ENCODE peak calls at places on chromosome 15, in six cellular contexts. W, A, Z, O, M and L are unnamed samples.

GRCh38 chr15:51620647-51621046 is 1.9 kb downstream of the DMXL2 start:
- DNase-seq in M (no peak), W (no peak), O (no peak), Z (no peak), A (no peak), L (no peak)

GRCh38 chr15:94780108-94780507 is 548.7 kb downstream of the MCTP2 start:
- DNase-seq in M (no peak), O (no peak), A (no peak), W (no peak), Z (no peak), L (no peak)

GRCh38 chr15:83694030-83694429 is 40.1 kb downstream of the ADAMTSL3 start:
- DNase-seq in O (peak; percentile 75), M (no peak), A (peak; percentile 15), Z (peak; percentile 65), W (no peak), L (no peak)

GRCh38 chr15:58065011-58065444 is 483 bp downstream of the ALDH1A2 start:
- DNase-seq in W (no peak), A (no peak), Z (no peak), O (peak; percentile 51), M (no peak), L (no peak)

GRCh38 chr15:100101389-100102089 is 240.2 kb downstream of the ADAMTS17 start:
- DNase-seq in O (no peak), Z (no peak), M (no peak), A (no peak), W (no peak), L (no peak)

GRCh38 chr15:74955017-74955416 is 1.6 kb downstream of the RPP25 start:
- DNase-seq in Z (no peak), M (no peak), W (no peak), O (no peak), A (no peak), L (no peak)

GRCh38 chr15:94324835-94325767 is 93.7 kb downstream of the MCTP2 start:
- DNase-seq in O (no peak), M (no peak), Z (no peak), W (no peak), A (no peak), L (no peak)

GRCh38 chr15:90402230-90402629 is 14.2 kb downstream of the IQGAP1 start:
- DNase-seq in M (peak; percentile 56), Z (peak; percentile 80), O (peak; percentile 86), A (no peak), W (peak; percentile 80), L (peak; percentile 73)

GRCh38 chr15:64356443-64357040 is 569 bp upstream of the CSNK1G1 start:
- DNase-seq in Z (no peak), O (peak; percentile 96), A (peak; percentile 57), W (no peak), M (peak; percentile 45), L (no peak)

GRCh38 chr15:43070893-43071292 is 34.9 kb downstream of the UBR1 start:
- DNase-seq in A (no peak), M (no peak), W (no peak), O (no peak), Z (no peak), L (no peak)

GRCh38 chr15:58643996-58644395 is 105.5 kb downstream of the ADAM10 start:
- DNase-seq in A (no peak), M (no peak), O (no peak), W (no peak), Z (peak; percentile 42), L (no peak)

GRCh38 chr15:78033864-78034263 is 43.6 kb downstream of the TBC1D2B start:
- DNase-seq in O (peak; percentile 38), W (no peak), Z (no peak), A (no peak), M (no peak), L (no peak)

GRCh38 chr15:36026627-36027026 is 480.7 kb upstream of the DPH6 start:
- DNase-seq in O (no peak), M (no peak), A (no peak), W (no peak), Z (no peak), L (no peak)

GRCh38 chr15:97680606-97681220 is 279.8 kb upstream of the ARRDC4 start:
- DNase-seq in Z (no peak), O (no peak), A (no peak), M (no peak), W (no peak), L (no peak)

GRCh38 chr15:34732430-34732829 is 22.4 kb downstream of the GJD2 start:
- DNase-seq in W (peak; percentile 48), O (no peak), Z (no peak), A (no peak), M (no peak), L (no peak)

GRCh38 chr15:68431037-68431791 is 749 bp downstream of the ITGA11 start:
- DNase-seq in A (no peak), W (peak; percentile 4), Z (no peak), M (no peak), O (peak; percentile 39), L (no peak)

GRCh38 chr15:34132881-34133280 is 31.0 kb downstream of the PGBD4 start:
- DNase-seq in A (no peak), O (no peak), Z (no peak), M (no peak), W (no peak), L (no peak)

GRCh38 chr15:71730277-71731144 is 79.8 kb upstream of the NR2E3 start:
- DNase-seq in A (peak; percentile 88), Z (peak; percentile 69), O (peak; percentile 85), M (peak; percentile 44), W (peak; percentile 45), L (no peak)

GRCh38 chr15:70324001-70324974 is 226.6 kb upstream of the TLE3 start:
- DNase-seq in A (no peak), W (peak; percentile 80), O (no peak), M (peak; percentile 39), Z (peak; percentile 56), L (no peak)

GRCh38 chr15:90813796-90814192 is 54.6 kb upstream of the FURIN start:
- DNase-seq in M (no peak), O (no peak), Z (no peak), W (peak; percentile 76), A (no peak), L (no peak)

GRCh38 chr15:68608206-68608843 is 29.5 kb downstream of the CORO2B start:
- DNase-seq in O (peak; percentile 85), A (no peak), W (no peak), M (no peak), Z (no peak), L (peak; percentile 98)

GRCh38 chr15:60477991-60478632 is 830 bp downstream of the ICE2 start:
- DNase-seq in O (peak; percentile 41), A (no peak), W (peak; percentile 28), M (no peak), Z (peak; percentile 42), L (no peak)

GRCh38 chr15:67646847-67647246 is 104.3 kb downstream of the MAP2K5 start:
- DNase-seq in M (no peak), A (no peak), W (no peak), Z (no peak), O (no peak), L (no peak)

GRCh38 chr15:32870240-32871033 is 152.6 kb downstream of the GREM1 start:
- DNase-seq in W (no peak), A (no peak), M (peak; percentile 97), O (peak; percentile 98), Z (peak; percentile 93), L (peak; percentile 91)

GRCh38 chr15:43168192-43169107 is 16.8 kb upstream of the CCNDBP1 start:
- DNase-seq in Z (no peak), W (peak; percentile 95), A (no peak), O (peak; percentile 52), M (no peak), L (peak; percentile 21)

GRCh38 chr15:91849749-91850161 is 3.8 kb upstream of the SLCO3A1 start:
- DNase-seq in O (peak; percentile 81), M (no peak), A (peak; percentile 72), W (peak; percentile 57), Z (peak; percentile 4), L (no peak)

GRCh38 chr15:64985382-64986033 is 4.2 kb downstream of the SPG21 start:
- DNase-seq in W (no peak), Z (no peak), O (peak; percentile 53), A (no peak), M (no peak), L (no peak)

GRCh38 chr15:52085289-52085688 is 27.3 kb downstream of the BCL2L10 start:
- DNase-seq in O (peak; percentile 34), W (peak; percentile 41), A (no peak), Z (no peak), M (no peak), L (no peak)

GRCh38 chr15:53808058-53808703 is 48.7 kb upstream of the WDR72 start:
- DNase-seq in A (peak; percentile 3), O (peak; percentile 18), M (no peak), Z (no peak), W (no peak), L (no peak)

GRCh38 chr15:27408428-27408827 is 437.4 kb downstream of the GABRG3 start:
- DNase-seq in M (no peak), O (no peak), Z (no peak), A (no peak), W (no peak), L (no peak)

GRCh38 chr15:22981336-22981840 is 1.2 kb upstream of the CYFIP1 start:
- DNase-seq in Z (no peak), O (no peak), W (no peak), M (no peak), A (no peak), L (no peak)
- H3K4me3 ChIP-seq in Z (no peak overlapping the region), O (peak overlapping the region; percentile 90), W (peak overlapping the region; percentile 88), M (peak overlapping the region; percentile 94), A (peak overlapping the region; percentile 85), L (no peak overlapping the region)

DNA sequence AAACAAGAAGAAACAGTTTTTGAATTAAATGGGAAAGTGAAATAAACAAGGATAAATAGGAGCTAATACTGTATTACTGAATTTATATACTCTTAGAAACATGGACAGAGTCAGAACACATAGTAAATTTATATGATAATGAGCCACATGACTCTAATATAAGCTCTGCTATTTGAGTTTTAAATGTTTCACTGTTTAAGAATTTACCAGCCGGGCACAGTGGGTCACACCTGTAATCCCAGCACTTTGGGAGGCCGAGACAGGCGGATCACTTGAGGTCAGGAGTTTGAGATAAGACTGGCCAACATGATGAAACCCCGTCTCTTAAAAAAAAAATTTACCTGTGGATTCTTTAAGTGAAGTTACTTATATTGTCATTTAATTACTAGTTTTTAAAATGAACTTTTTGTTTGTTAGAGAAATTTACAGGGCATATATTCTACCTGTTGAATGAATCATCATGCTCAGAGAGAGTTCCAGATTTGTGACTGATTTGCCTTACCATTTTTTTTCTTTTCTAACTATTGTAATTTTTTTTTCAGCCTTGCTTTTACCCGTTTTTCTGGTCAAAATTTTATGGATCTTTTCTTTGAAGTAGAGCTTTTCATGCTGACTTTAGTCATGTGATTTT is 125.7 kb downstream of the TCF12 start:
- DNase-seq in M (no peak), A (no peak), W (no peak), Z (no peak), O (no peak), L (no peak)
- H3K4me3 ChIP-seq in M (no peak overlapping the region), A (no peak overlapping the region), W (no peak overlapping the region), Z (no peak overlapping the region), O (no peak overlapping the region), L (no peak overlapping the region)

GRCh38 chr15:85397151-85397550 is 16.7 kb downstream of the AKAP13 start:
- DNase-seq in Z (no peak), W (no peak), M (no peak), O (no peak), A (no peak), L (no peak)
- H3K4me3 ChIP-seq in Z (no peak overlapping the region), W (no peak overlapping the region), M (no peak overlapping the region), O (no peak overlapping the region), A (no peak overlapping the region), L (no peak overlapping the region)

DNA sequence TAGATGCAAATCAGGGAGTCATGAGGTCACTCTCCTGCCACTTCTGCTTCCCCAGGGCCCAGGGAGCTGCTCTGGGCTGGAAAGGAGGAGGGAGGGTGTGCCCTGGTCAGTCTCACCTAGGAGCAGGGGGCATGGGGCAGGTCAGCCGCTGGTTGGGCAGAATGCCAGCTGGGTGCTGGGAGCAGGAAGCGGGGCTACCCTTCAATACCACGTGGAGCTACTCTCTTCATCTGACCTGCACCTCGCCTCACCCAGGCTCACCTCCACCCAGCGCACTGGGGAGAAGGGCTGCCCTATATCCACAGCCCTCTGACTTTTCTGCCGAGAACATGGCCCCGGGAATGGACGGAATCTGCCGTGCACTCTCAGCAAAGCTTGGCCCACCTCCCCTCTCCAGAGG is 15.1 kb downstream of the NTRK3 start:
- DNase-seq in M (no peak), A (no peak), O (no peak), W (no peak), Z (no peak), L (no peak)
- H3K4me3 ChIP-seq in M (no peak overlapping the region), A (no peak overlapping the region), O (no peak overlapping the region), W (no peak overlapping the region), Z (no peak overlapping the region), L (no peak overlapping the region)